ENCODE peak calls at places on chromosomes 16 and 17, in seven cellular contexts. One of them, this sample, is unnamed.

GRCh38 chr17:8110907-8111306 is 7.4 kb downstream of the ALOXE3 start:
- DNase-seq in hepatocyte: no peak
- DNase-seq in A549: no peak
- DNase-seq in transverse colon: no peak
- DNase-seq in testis: no peak
- DNase-seq in fibroblast of lung: no peak
- DNase-seq in IMR-90: no peak
- DNase-seq in this sample: no peak

GRCh38 chr17:67477687-67478086 is 100.6 kb downstream of the PITPNC1 start:
- DNase-seq in IMR-90: peak
- DNase-seq in testis: no peak
- DNase-seq in transverse colon: no peak
- DNase-seq in A549: no peak
- DNase-seq in fibroblast of lung: peak
- DNase-seq in hepatocyte: no peak
- DNase-seq in this sample: peak

GRCh38 chr17:73936908-73937627 is 266.4 kb upstream of the RPL38 start:
- DNase-seq in hepatocyte: no peak
- DNase-seq in IMR-90: no peak
- DNase-seq in fibroblast of lung: no peak
- DNase-seq in transverse colon: no peak
- DNase-seq in A549: no peak
- DNase-seq in testis: no peak
- DNase-seq in this sample: no peak

GRCh38 chr16:69859105-69859969 is 91.8 kb upstream of the CLEC18A start:
- DNase-seq in transverse colon: peak
- DNase-seq in hepatocyte: peak
- DNase-seq in IMR-90: no peak
- DNase-seq in fibroblast of lung: peak
- DNase-seq in testis: peak
- DNase-seq in A549: peak
- DNase-seq in this sample: peak

GRCh38 chr16:56669005-56669839 is at the start of gene MT1H:
- DNase-seq in testis: no peak
- DNase-seq in IMR-90: no peak
- DNase-seq in A549: no peak
- DNase-seq in transverse colon: peak
- DNase-seq in hepatocyte: no peak
- DNase-seq in fibroblast of lung: no peak
- DNase-seq in this sample: no peak

GRCh38 chr17:34499576-34499975 is 79.8 kb upstream of the TMEM132E start:
- DNase-seq in fibroblast of lung: peak
- DNase-seq in IMR-90: peak
- DNase-seq in hepatocyte: peak
- DNase-seq in A549: peak
- DNase-seq in transverse colon: no peak
- DNase-seq in testis: no peak
- DNase-seq in this sample: peak

GRCh38 chr17:8965394-8966168 is at the start of gene PIK3R5:
- DNase-seq in A549: no peak
- DNase-seq in hepatocyte: peak
- DNase-seq in transverse colon: peak
- DNase-seq in fibroblast of lung: no peak
- DNase-seq in testis: peak
- DNase-seq in IMR-90: no peak
- DNase-seq in this sample: peak

GRCh38 chr17:14373587-14374259 is 72.8 kb downstream of the HS3ST3B1 start:
- DNase-seq in IMR-90: peak
- DNase-seq in hepatocyte: peak
- DNase-seq in testis: no peak
- DNase-seq in fibroblast of lung: no peak
- DNase-seq in A549: peak
- DNase-seq in transverse colon: no peak
- DNase-seq in this sample: no peak

GRCh38 chr17:8789743-8790142 is 9.4 kb downstream of the MFSD6L start:
- DNase-seq in fibroblast of lung: no peak
- DNase-seq in testis: no peak
- DNase-seq in A549: no peak
- DNase-seq in transverse colon: no peak
- DNase-seq in hepatocyte: no peak
- DNase-seq in IMR-90: no peak
- DNase-seq in this sample: no peak

GRCh38 chr17:20805751-20806150 is 226.2 kb downstream of the CDRT15L2 start:
- DNase-seq in IMR-90: no peak
- DNase-seq in hepatocyte: no peak
- DNase-seq in testis: no peak
- DNase-seq in fibroblast of lung: no peak
- DNase-seq in transverse colon: no peak
- DNase-seq in A549: no peak
- DNase-seq in this sample: no peak

GRCh38 chr16:26649646-26650045 is 417.1 kb upstream of the C16orf82 start:
- DNase-seq in testis: no peak
- DNase-seq in IMR-90: no peak
- DNase-seq in hepatocyte: no peak
- DNase-seq in transverse colon: no peak
- DNase-seq in A549: no peak
- DNase-seq in fibroblast of lung: no peak
- DNase-seq in this sample: no peak

GRCh38 chr16:81409016-81409556 is 35.5 kb upstream of the CMIP start:
- DNase-seq in fibroblast of lung: no peak
- DNase-seq in transverse colon: no peak
- DNase-seq in A549: peak
- DNase-seq in testis: no peak
- DNase-seq in IMR-90: no peak
- DNase-seq in hepatocyte: no peak
- DNase-seq in this sample: no peak

GRCh38 chr16:84555418-84556196 is 51.1 kb upstream of the MEAK7 start:
- DNase-seq in fibroblast of lung: no peak
- DNase-seq in IMR-90: no peak
- DNase-seq in A549: no peak
- DNase-seq in testis: no peak
- DNase-seq in transverse colon: no peak
- DNase-seq in hepatocyte: no peak
- DNase-seq in this sample: no peak

GRCh38 chr17:79740413-79740812 is 9.7 kb downstream of the ENPP7 start:
- DNase-seq in A549: peak
- DNase-seq in transverse colon: no peak
- DNase-seq in IMR-90: no peak
- DNase-seq in testis: no peak
- DNase-seq in hepatocyte: peak
- DNase-seq in fibroblast of lung: peak
- DNase-seq in this sample: no peak

GRCh38 chr17:79739148-79740062 is 8.7 kb downstream of the ENPP7 start:
- DNase-seq in IMR-90: no peak
- DNase-seq in A549: no peak
- DNase-seq in testis: no peak
- DNase-seq in hepatocyte: no peak
- DNase-seq in fibroblast of lung: peak
- DNase-seq in transverse colon: no peak
- DNase-seq in this sample: no peak

GRCh38 chr17:79737922-79738578 is 7.3 kb downstream of the ENPP7 start:
- DNase-seq in fibroblast of lung: no peak
- DNase-seq in transverse colon: no peak
- DNase-seq in testis: no peak
- DNase-seq in A549: no peak
- DNase-seq in hepatocyte: no peak
- DNase-seq in IMR-90: no peak
- DNase-seq in this sample: no peak

GRCh38 chr17:79737046-79737921 is 6.5 kb downstream of the ENPP7 start:
- DNase-seq in fibroblast of lung: no peak
- DNase-seq in hepatocyte: no peak
- DNase-seq in IMR-90: no peak
- DNase-seq in A549: no peak
- DNase-seq in transverse colon: no peak
- DNase-seq in testis: no peak
- DNase-seq in this sample: no peak

DNA sequence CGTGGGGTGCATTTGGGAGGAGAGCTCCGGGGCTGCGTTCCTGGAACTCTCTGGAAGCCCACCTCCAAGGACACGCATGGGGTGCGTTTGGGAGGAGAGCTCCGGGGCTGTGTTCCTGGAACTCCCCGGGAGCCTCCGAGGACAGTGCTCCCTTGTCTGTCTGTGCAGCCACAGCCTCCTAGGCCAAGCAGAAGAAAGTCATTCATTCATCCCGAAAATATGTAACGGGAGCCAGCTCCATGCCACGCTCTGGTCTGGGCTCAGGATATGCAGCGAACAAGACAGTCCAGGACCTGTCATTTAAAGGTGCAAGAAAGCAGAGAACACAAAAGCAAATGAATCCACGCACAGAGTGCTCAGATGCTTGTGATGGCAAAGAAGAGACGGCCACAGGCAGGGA is 7.9 kb downstream of the ENPP7 start:
- DNase-seq in transverse colon: no peak
- DNase-seq in hepatocyte: no peak
- DNase-seq in fibroblast of lung: no peak
- DNase-seq in A549: no peak
- DNase-seq in IMR-90: no peak
- DNase-seq in testis: no peak
- DNase-seq in this sample: no peak
- TF ChIP-seq CTCF in transverse colon: no peak
- TF ChIP-seq CTCF in hepatocyte: no peak
- TF ChIP-seq CTCF in fibroblast of lung: no peak
- TF ChIP-seq CTCF in A549: no peak
- TF ChIP-seq CTCF in IMR-90: no peak
- TF ChIP-seq CTCF in testis: no peak
- TF ChIP-seq CTCF in this sample: no peak

GRCh38 chr17:30351730-30352129 is 17.9 kb upstream of the TMIGD1 start:
- DNase-seq in testis: no peak
- DNase-seq in A549: no peak
- DNase-seq in fibroblast of lung: no peak
- DNase-seq in transverse colon: no peak
- DNase-seq in IMR-90: no peak
- DNase-seq in hepatocyte: no peak
- DNase-seq in this sample: no peak

GRCh38 chr17:30352247-30352814 is 18.5 kb upstream of the TMIGD1 start:
- DNase-seq in IMR-90: no peak
- DNase-seq in fibroblast of lung: no peak
- DNase-seq in A549: no peak
- DNase-seq in testis: no peak
- DNase-seq in hepatocyte: no peak
- DNase-seq in transverse colon: no peak
- DNase-seq in this sample: no peak

GRCh38 chr17:30347488-30347887 is 13.6 kb upstream of the TMIGD1 start:
- DNase-seq in hepatocyte: no peak
- DNase-seq in transverse colon: no peak
- DNase-seq in testis: no peak
- DNase-seq in IMR-90: no peak
- DNase-seq in A549: no peak
- DNase-seq in fibroblast of lung: no peak
- DNase-seq in this sample: no peak

GRCh38 chr17:30346211-30346831 is 12.5 kb upstream of the TMIGD1 start:
- DNase-seq in IMR-90: no peak
- DNase-seq in testis: no peak
- DNase-seq in hepatocyte: no peak
- DNase-seq in A549: no peak
- DNase-seq in transverse colon: no peak
- DNase-seq in fibroblast of lung: no peak
- DNase-seq in this sample: no peak

GRCh38 chr17:30349252-30349651 is 15.4 kb upstream of the TMIGD1 start:
- DNase-seq in IMR-90: no peak
- DNase-seq in hepatocyte: no peak
- DNase-seq in A549: no peak
- DNase-seq in fibroblast of lung: no peak
- DNase-seq in testis: no peak
- DNase-seq in transverse colon: no peak
- DNase-seq in this sample: no peak
- H3K27ac ChIP-seq in IMR-90: no peak
- H3K27ac ChIP-seq in hepatocyte: no peak
- H3K27ac ChIP-seq in A549: no peak
- H3K27ac ChIP-seq in fibroblast of lung: no peak
- H3K27ac ChIP-seq in testis: no peak
- H3K27ac ChIP-seq in transverse colon: no peak
- H3K27ac ChIP-seq in this sample: no peak

GRCh38 chr17:82838386-82839063 is 1.3 kb downstream of the ZNF750 start:
- DNase-seq in IMR-90: peak
- DNase-seq in testis: no peak
- DNase-seq in fibroblast of lung: no peak
- DNase-seq in transverse colon: peak
- DNase-seq in hepatocyte: peak
- DNase-seq in A549: no peak
- DNase-seq in this sample: no peak

GRCh38 chr17:82837586-82838320 is 2.1 kb downstream of the ZNF750 start:
- DNase-seq in fibroblast of lung: no peak
- DNase-seq in hepatocyte: no peak
- DNase-seq in transverse colon: peak
- DNase-seq in A549: no peak
- DNase-seq in testis: no peak
- DNase-seq in IMR-90: no peak
- DNase-seq in this sample: no peak

GRCh38 chr17:82840431-82840831 is 609 bp upstream of the ZNF750 start:
- DNase-seq in fibroblast of lung: no peak
- DNase-seq in IMR-90: no peak
- DNase-seq in transverse colon: no peak
- DNase-seq in A549: no peak
- DNase-seq in testis: no peak
- DNase-seq in hepatocyte: no peak
- DNase-seq in this sample: peak

GRCh38 chr17:82841921-82842596 is 2.2 kb upstream of the ZNF750 start:
- DNase-seq in hepatocyte: no peak
- DNase-seq in IMR-90: no peak
- DNase-seq in transverse colon: no peak
- DNase-seq in testis: no peak
- DNase-seq in fibroblast of lung: no peak
- DNase-seq in A549: no peak
- DNase-seq in this sample: no peak

DNA sequence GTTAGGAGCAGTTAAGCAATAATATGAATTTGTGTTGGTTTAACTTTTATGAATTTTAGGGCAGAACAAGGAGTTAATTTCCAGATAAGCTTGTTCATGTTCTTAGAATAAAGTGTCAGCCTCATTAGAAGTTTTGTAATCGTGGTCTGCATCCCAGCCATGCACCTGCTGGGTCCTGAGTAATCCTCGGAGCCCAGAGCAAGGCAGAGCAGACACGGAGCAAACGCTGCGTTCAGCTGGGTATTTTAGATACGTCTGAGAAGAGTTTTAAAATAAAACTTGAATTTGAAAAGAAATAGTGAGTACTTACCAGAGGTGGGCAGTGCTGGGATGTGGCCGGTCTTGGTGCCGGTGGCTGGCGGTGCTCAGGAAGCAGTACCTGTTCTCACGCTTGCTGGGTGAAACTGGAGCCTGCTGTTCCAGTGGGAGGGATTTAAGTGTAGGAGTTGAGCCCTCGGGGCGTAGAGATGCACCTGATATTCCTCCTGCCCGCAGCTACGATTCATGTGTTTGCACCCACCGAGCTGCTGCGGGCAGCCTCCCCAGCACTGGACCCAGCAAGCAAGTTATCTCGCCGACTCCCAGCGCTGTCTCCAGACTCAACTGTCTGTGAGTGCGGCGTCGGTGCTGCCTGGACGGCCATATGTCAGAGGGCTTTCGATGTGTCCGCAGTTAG is at the start of gene ZNF750:
- DNase-seq in transverse colon: no peak
- DNase-seq in IMR-90: no peak
- DNase-seq in testis: no peak
- DNase-seq in hepatocyte: no peak
- DNase-seq in A549: no peak
- DNase-seq in fibroblast of lung: no peak
- DNase-seq in this sample: peak
- TF ChIP-seq CTCF in transverse colon: no peak
- TF ChIP-seq CTCF in IMR-90: no peak
- TF ChIP-seq CTCF in testis: no peak
- TF ChIP-seq CTCF in hepatocyte: no peak
- TF ChIP-seq CTCF in A549: no peak
- TF ChIP-seq CTCF in fibroblast of lung: no peak
- TF ChIP-seq CTCF in this sample: no peak

GRCh38 chr16:2030036-2030435 is 3.3 kb downstream of the NHERF2 start:
- DNase-seq in hepatocyte: no peak
- DNase-seq in IMR-90: no peak
- DNase-seq in transverse colon: no peak
- DNase-seq in testis: no peak
- DNase-seq in A549: no peak
- DNase-seq in fibroblast of lung: no peak
- DNase-seq in this sample: no peak
- H3K27ac ChIP-seq in hepatocyte: no peak
- H3K27ac ChIP-seq in IMR-90: no peak
- H3K27ac ChIP-seq in transverse colon: no peak
- H3K27ac ChIP-seq in testis: no peak
- H3K27ac ChIP-seq in A549: peak
- H3K27ac ChIP-seq in fibroblast of lung: no peak
- H3K27ac ChIP-seq in this sample: peak

This sample was measured in RWPE1.